ENCODE peak calls at places on chromosomes 13 and 19, in six cellular contexts. B is body of pancreas, Y is SK-N-SH, T is NCI-H82, F is foreskin fibroblast, D is RWPE1. U is an unnamed sample.

GRCh38 chr13:32323912-32324311 is 8.6 kb downstream of the BRCA2 start:
- DNase-seq in T (no peak), F (peak), D (peak), B (no peak), Y (no peak), U (peak)

GRCh38 chr19:2207991-2208860 is 27.9 kb downstream of the PLEKHJ1 start:
- DNase-seq in T (peak), D (no peak), Y (no peak), F (peak), B (no peak), U (no peak)

GRCh38 chr19:16076958-16077611 is 790 bp downstream of the TPM4 start:
- DNase-seq in B (peak), Y (peak), D (no peak), F (peak), T (peak), U (no peak)

GRCh38 chr19:9165256-9165655 is 13.5 kb upstream of the OR7D2 start:
- DNase-seq in Y (no peak), F (peak), B (no peak), T (no peak), D (no peak), U (no peak)

GRCh38 chr19:1047696-1048147 is 7.8 kb downstream of the ABCA7 start:
- DNase-seq in D (no peak), Y (no peak), F (no peak), T (no peak), B (no peak), U (no peak)

GRCh38 chr19:3606174-3606689 is 443 bp downstream of the TBXA2R start:
- DNase-seq in Y (peak), D (no peak), T (peak), B (peak), F (no peak), U (peak)

GRCh38 chr13:61608138-61608537 is 192.5 kb upstream of the PCDH20 start:
- DNase-seq in Y (no peak), F (no peak), T (no peak), D (no peak), B (no peak), U (no peak)

GRCh38 chr19:51367565-51368365 is 1.0 kb downstream of the CLDND2 start:
- DNase-seq in F (peak), B (peak), D (peak), T (peak), Y (peak), U (peak)

GRCh38 chr19:12899891-12900518 is 9.0 kb downstream of the GCDH start:
- DNase-seq in D (no peak), T (no peak), F (no peak), Y (no peak), B (no peak), U (no peak)

GRCh38 chr13:104750377-104750776 is 1684.2 kb upstream of the SLC10A2 start:
- DNase-seq in F (no peak), D (peak), Y (no peak), T (no peak), B (no peak), U (peak)

GRCh38 chr13:51803422-51804294 is at the start of gene DHRS12:
- DNase-seq in Y (peak), T (peak), F (peak), B (peak), D (peak), U (peak)

GRCh38 chr19:10010247-10010691 is at the start of gene COL5A3:
- DNase-seq in F (peak), Y (peak), D (peak), B (no peak), T (no peak), U (no peak)

GRCh38 chr13:23701646-23702045 is 131.4 kb downstream of the TNFRSF19 start:
- DNase-seq in B (peak), D (no peak), T (no peak), Y (no peak), F (peak), U (no peak)

GRCh38 chr19:16001481-16002312 is 52.9 kb downstream of the OR10H4 start:
- DNase-seq in B (peak), D (peak), Y (no peak), T (no peak), F (peak), U (no peak)

GRCh38 chr19:37932985-37933953 is 26.3 kb downstream of the SIPA1L3 start:
- DNase-seq in B (no peak), T (no peak), Y (peak), F (peak), D (peak), U (peak)

GRCh38 chr19:17775245-17775927 is 19.6 kb upstream of the B3GNT3 start:
- DNase-seq in F (peak), B (peak), T (peak), D (no peak), Y (peak), U (no peak)

GRCh38 chr13:105445793-105446192 is 1089.7 kb downstream of the EFNB2 start:
- DNase-seq in Y (no peak), D (no peak), T (no peak), F (no peak), B (no peak), U (no peak)

GRCh38 chr19:49595819-49596404 is 4.9 kb downstream of the PRR12 start:
- DNase-seq in B (no peak), D (no peak), T (no peak), F (no peak), Y (no peak), U (no peak)

GRCh38 chr13:77986699-77987098 is 68.1 kb upstream of the EDNRB start:
- DNase-seq in B (no peak), Y (no peak), T (no peak), D (no peak), F (no peak), U (no peak)

U was measured in H54.